ENCODE peak calls at places on chromosomes 6 and 20, in eight cellular contexts. O, B, W, J, T, K, Z and Q are unnamed samples.

GRCh38 chr6:125301435-125302391 is at the start of gene HDDC2:
- DNase-seq in J (peak), Z (peak), K (peak), B (peak), W (peak), T (peak), O (peak), Q (peak)

GRCh38 chr20:47795214-47795667 is 10.0 kb upstream of the SULF2 start:
- DNase-seq in Z (no peak), W (no peak), B (peak), O (peak), T (no peak), K (no peak), J (no peak), Q (no peak)

GRCh38 chr20:21137078-21137477 is 11.2 kb downstream of the KIZ start:
- DNase-seq in B (no peak), K (no peak), T (no peak), O (no peak), W (no peak), J (no peak), Z (no peak), Q (no peak)

GRCh38 chr6:4402477-4402976 is 267.2 kb upstream of the ECI2 start:
- DNase-seq in T (peak), J (peak), Z (no peak), K (no peak), W (no peak), O (peak), B (peak), Q (peak)

GRCh38 chr6:133286765-133287164 is 45.6 kb downstream of the EYA4 start:
- DNase-seq in W (no peak), Z (no peak), K (no peak), O (peak), B (peak), J (no peak), T (no peak), Q (peak)

GRCh38 chr6:10407018-10407673 is 7.7 kb downstream of the TFAP2A start:
- DNase-seq in K (no peak), Z (no peak), T (no peak), W (no peak), O (no peak), J (no peak), B (no peak), Q (peak)

GRCh38 chr20:57985278-57985677 is 243.2 kb downstream of the ANKRD60 start:
- DNase-seq in B (no peak), Z (no peak), K (no peak), T (no peak), J (no peak), W (no peak), O (no peak), Q (no peak)

GRCh38 chr6:155880905-155881304 is 425.3 kb upstream of the NOX3 start:
- DNase-seq in O (no peak), W (no peak), T (no peak), K (no peak), Z (no peak), J (no peak), B (peak), Q (peak)

GRCh38 chr6:56259682-56260081 is 12.3 kb upstream of the COL21A1 start:
- DNase-seq in W (no peak), T (peak), B (peak), K (no peak), J (no peak), Z (no peak), O (peak), Q (peak)

GRCh38 chr6:129966125-129966524 is 52.3 kb upstream of the L3MBTL3 start:
- DNase-seq in K (no peak), W (no peak), O (no peak), T (no peak), B (no peak), J (no peak), Z (no peak), Q (no peak)

GRCh38 chr6:168078943-168079405 is at the start of gene FRMD1:
- DNase-seq in K (no peak), J (peak), W (peak), Z (no peak), B (no peak), T (no peak), O (no peak), Q (no peak)

GRCh38 chr6:131678401-131678800 is 22.8 kb downstream of the OR2A4 start:
- DNase-seq in J (no peak), T (no peak), K (no peak), B (no peak), W (no peak), Z (no peak), O (no peak), Q (no peak)

GRCh38 chr6:14396826-14397517 is 279.4 kb downstream of the CD83 start:
- DNase-seq in B (no peak), K (no peak), W (no peak), J (no peak), T (peak), O (peak), Z (no peak), Q (peak)

GRCh38 chr6:56364482-56365313 is 117.3 kb upstream of the COL21A1 start:
- DNase-seq in T (no peak), J (no peak), Z (no peak), B (peak), W (no peak), K (no peak), O (no peak), Q (peak)

GRCh38 chr20:63129376-63129965 is 86.5 kb downstream of the YTHDF1 start:
- DNase-seq in B (no peak), W (no peak), J (no peak), K (peak), O (no peak), T (no peak), Z (no peak), Q (no peak)

GRCh38 chr6:38572186-38572813 is 67.4 kb downstream of the BTBD9 start:
- DNase-seq in W (no peak), J (no peak), K (no peak), B (no peak), T (no peak), Z (no peak), O (no peak), Q (no peak)

GRCh38 chr6:44023586-44024454 is 103.4 kb downstream of the MRPL14 start:
- DNase-seq in T (no peak), J (no peak), B (no peak), K (no peak), Z (no peak), O (no peak), W (no peak), Q (no peak)

GRCh38 chr6:77620290-77620882 is 32.5 kb upstream of the MEI4 start:
- DNase-seq in Z (peak), B (peak), K (no peak), O (peak), W (peak), T (peak), J (peak), Q (no peak)

GRCh38 chr6:41021832-41022231 is 17.2 kb downstream of the UNC5CL start:
- DNase-seq in T (peak), J (peak), Z (no peak), O (peak), K (peak), W (no peak), B (peak), Q (peak)

GRCh38 chr20:17655286-17655651 is 26.8 kb downstream of the RRBP1 start:
- DNase-seq in O (no peak), B (peak), T (no peak), Z (no peak), W (no peak), J (no peak), K (no peak), Q (no peak)

GRCh38 chr6:99603421-99604160 is 3.0 kb upstream of the PRDM13 start:
- DNase-seq in K (peak), B (peak), W (no peak), Z (no peak), J (no peak), O (no peak), T (peak), Q (peak)

GRCh38 chr20:50919567-50919966 is 11.7 kb downstream of the ADNP start:
- DNase-seq in Z (no peak), O (peak), K (no peak), T (no peak), W (no peak), B (peak), J (no peak), Q (peak)

GRCh38 chr6:26534681-26535465 is 3.3 kb upstream of the HMGN4 start:
- DNase-seq in J (peak), O (no peak), B (no peak), K (no peak), W (no peak), Z (no peak), T (no peak), Q (no peak)

GRCh38 chr20:32945710-32946221 is 58.5 kb downstream of the SUN5 start:
- DNase-seq in O (peak), B (peak), W (no peak), Z (peak), T (peak), J (peak), K (no peak), Q (peak)

DNA sequence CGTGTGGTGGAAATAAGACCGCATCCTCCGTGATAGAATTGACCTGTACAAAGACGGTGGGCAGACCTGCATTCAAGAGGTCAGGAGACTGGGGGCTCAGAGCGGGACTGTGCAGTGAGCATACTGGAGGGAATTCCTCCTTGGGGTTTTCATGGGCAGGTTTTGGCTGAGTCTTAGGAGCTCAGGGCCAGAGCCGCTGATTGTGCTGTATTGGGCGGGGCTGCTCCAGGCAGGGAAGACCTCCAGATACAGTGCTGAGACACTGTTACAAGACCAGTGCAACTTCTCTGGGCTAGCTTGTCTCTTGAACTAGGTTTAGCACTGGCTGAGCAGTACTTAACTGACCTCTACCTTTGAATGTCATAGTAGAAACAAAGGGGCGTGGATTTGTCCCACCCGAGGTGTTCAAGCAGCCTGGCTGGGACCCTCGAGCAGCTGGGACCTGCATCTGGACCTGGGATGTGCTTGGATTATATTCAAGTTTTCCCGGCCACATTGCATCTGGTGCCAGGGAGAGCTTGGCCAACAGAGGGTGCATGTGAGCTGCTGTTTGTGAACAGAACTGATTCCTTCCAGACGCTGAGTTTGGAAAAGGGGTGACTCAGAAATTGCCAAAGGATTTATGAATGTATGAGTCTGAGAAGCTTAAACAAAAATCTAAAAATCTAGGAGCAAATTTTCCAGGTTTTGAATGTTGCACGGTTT is 33.4 kb upstream of the SLC22A1 start:
- DNase-seq in O (peak), W (peak), K (no peak), B (peak), J (peak), Z (peak), T (peak), Q (peak)
- TF ChIP-seq CTCF in O (peak), W (peak), K (peak), B (peak), J (peak), Z (peak), T (peak), Q (peak)

GRCh38 chr6:71468841-71469750 is 180.5 kb downstream of the OGFRL1 start:
- DNase-seq in O (peak), B (peak), J (no peak), K (no peak), T (no peak), Z (no peak), W (no peak), Q (peak)
- H3K4me3 ChIP-seq in O (no peak), B (peak), J (no peak), K (no peak), T (no peak), Z (no peak), W (no peak), Q (peak)

DNA sequence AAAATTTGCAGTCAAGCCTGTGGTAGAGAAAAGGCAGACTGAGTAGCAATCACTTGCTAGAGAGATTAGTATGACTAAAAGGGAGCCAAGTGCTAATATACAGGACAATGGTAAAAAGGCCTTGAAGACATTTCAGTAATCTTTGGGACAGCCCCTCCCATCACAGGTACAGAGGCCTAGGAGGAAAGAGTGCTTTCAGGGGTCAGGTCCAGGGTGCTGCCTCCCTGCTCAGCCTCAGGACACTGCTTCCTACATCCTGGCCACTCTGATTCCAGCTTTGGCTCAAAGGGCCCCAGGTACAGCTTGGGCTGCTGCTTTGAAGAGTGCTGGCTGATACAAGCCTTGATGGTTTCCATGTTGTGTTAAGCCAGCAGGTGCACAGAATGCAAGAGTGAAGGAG is 543.5 kb downstream of the MMUT start:
- DNase-seq in W (no peak), K (no peak), B (no peak), J (no peak), T (no peak), Z (no peak), O (no peak), Q (no peak)
- TF ChIP-seq CTCF in W (no peak), K (no peak), B (no peak), J (no peak), T (no peak), Z (no peak), O (no peak), Q (no peak)

GRCh38 chr6:34247481-34248197 is 1.2 kb downstream of the SMIM29 start:
- DNase-seq in B (no peak), Z (no peak), W (peak), O (no peak), T (no peak), K (peak), J (no peak), Q (peak)

GRCh38 chr6:34246249-34246562 is 2.6 kb downstream of the SMIM29 start:
- DNase-seq in T (no peak), W (no peak), K (no peak), J (no peak), O (no peak), B (no peak), Z (no peak), Q (peak)

GRCh38 chr6:34248727-34249468 is at the start of gene SMIM29:
- DNase-seq in W (peak), T (peak), B (peak), K (peak), O (peak), Z (peak), J (peak), Q (peak)

GRCh38 chr6:34248198-34248726 is 544 bp downstream of the SMIM29 start:
- DNase-seq in T (no peak), Z (no peak), W (peak), O (no peak), J (peak), B (no peak), K (peak), Q (no peak)

DNA sequence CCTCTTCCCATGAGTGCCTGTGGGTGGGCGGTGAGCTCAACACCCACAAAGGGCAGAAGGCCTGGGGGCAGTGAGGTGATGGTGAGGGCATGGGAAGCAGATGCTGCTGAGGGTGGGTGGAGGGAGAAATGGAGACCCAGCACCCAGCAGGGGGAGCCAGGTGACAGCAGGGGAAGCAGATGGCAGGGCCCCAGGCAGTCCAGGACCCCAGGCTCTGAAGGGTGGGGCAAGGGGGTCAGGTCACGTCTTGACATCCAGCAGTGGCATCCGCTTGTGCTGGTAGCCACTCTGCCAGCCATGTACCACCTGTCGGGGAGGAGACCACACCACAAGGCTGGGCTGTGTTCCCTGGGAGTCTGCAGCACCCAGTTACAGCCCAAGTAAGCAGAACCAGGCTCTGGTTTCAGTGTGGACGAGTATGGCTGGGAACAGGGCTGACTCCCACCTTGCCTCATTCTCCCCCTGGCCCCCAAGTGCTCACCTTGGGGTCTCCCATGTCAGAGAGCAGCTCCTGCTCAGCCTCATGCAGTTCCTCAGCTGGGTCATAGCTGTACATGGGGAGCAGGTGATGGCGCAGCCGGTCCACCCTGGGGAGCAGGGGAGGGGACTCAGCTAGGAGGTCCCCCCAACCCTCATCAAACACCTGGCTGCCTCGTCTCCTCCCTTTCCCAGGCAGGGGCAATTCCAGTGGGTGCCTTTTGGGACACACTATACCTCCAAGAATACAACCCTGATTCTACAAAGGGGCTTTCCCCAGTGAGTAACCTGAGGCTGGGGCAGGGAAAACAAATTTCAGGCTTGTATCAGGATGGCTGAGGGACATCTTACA is 2.0 kb downstream of the SMIM29 start:
- DNase-seq in J (peak), T (peak), Z (no peak), B (no peak), W (peak), K (peak), O (no peak), Q (peak)
- H3K4me3 ChIP-seq in J (no peak), T (no peak), Z (no peak), B (no peak), W (no peak), K (no peak), O (no peak), Q (no peak)

GRCh38 chr20:35253010-35253409 is 24.9 kb downstream of the MMP24OS start:
- DNase-seq in J (no peak), O (no peak), W (no peak), K (no peak), B (no peak), Z (no peak), T (no peak), Q (no peak)

GRCh38 chr20:35252037-35252461 is 25.6 kb downstream of the MMP24 start:
- DNase-seq in T (no peak), B (no peak), K (no peak), W (no peak), O (no peak), J (no peak), Z (no peak), Q (no peak)

GRCh38 chr20:35251613-35251940 is 25.1 kb downstream of the MMP24 start:
- DNase-seq in W (no peak), T (no peak), Z (no peak), O (no peak), J (no peak), K (no peak), B (no peak), Q (no peak)

GRCh38 chr20:35246723-35247122 is 20.2 kb downstream of the MMP24 start:
- DNase-seq in B (no peak), W (no peak), J (no peak), T (no peak), Z (no peak), K (no peak), O (no peak), Q (no peak)

DNA sequence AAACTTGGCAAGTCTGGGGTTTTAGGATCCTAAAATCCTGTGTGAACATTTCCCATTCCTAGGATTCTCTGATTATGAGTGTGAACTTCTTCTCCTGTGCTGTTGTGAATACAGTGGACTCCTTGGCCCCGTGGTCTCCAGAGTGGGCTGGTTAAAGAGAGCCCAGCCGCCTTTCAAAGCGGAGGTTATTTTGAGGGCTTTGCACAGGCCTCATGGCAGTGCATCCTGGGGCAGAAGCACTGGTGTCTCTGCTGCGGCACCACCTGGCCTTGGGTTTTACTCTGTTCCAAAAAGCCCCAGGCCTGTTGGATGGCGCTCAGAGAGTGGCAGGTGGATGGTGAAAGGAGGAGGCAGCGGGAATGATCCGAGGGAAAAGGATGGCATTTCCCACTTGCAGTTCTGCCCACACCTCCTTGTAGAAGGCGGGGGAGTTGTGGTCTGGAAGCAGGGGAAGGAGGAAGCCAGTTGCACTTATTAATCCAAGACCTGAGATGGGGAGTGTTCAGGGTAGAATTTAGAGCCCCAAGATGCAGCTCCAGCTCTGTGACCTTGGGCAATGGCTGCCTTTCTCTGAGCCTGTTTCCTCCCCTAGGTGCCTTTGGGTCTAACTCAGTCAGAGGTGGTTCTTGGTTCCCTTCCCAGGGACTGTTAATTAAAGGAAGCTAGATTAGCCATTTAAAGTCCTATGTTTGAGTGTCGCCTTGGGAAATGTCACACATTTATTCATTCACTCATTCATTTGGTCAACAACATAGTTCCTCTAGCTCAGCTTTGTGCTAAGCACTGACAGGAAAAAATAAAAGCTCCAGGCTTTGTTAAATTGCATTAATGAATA is 22.4 kb downstream of the MMP24 start:
- DNase-seq in J (no peak), Z (no peak), B (no peak), O (no peak), W (no peak), T (no peak), K (no peak), Q (no peak)
- TF ChIP-seq CTCF in J (no peak), Z (no peak), B (no peak), O (no peak), W (no peak), T (no peak), K (no peak), Q (no peak)